ENCODE peak calls at places on chromosomes 13 and 19, in four cellular contexts. One of them, this sample, is unnamed.

GRCh38 chr13:32150239-32150638 is 118.7 kb downstream of the FRY start:
- DNase-seq in MCF 10A: no peak
- DNase-seq in CD8-positive, alpha-beta T cell: no peak
- DNase-seq in mammary epithelial cell: no peak
- DNase-seq in this sample: no peak

GRCh38 chr13:49300716-49301589 is 53.2 kb downstream of the CDADC1 start:
- DNase-seq in MCF 10A: peak; percentile 78
- DNase-seq in CD8-positive, alpha-beta T cell: peak; percentile 64
- DNase-seq in mammary epithelial cell: peak; percentile 70
- DNase-seq in this sample: peak; percentile 87

GRCh38 chr19:38409631-38410133 is 6.8 kb downstream of the FAM98C start:
- DNase-seq in MCF 10A: peak; percentile 32
- DNase-seq in CD8-positive, alpha-beta T cell: no peak
- DNase-seq in mammary epithelial cell: no peak
- DNase-seq in this sample: no peak

GRCh38 chr19:45009625-45010255 is 8.5 kb downstream of the RELB start:
- DNase-seq in MCF 10A: peak; percentile 30
- DNase-seq in CD8-positive, alpha-beta T cell: no peak
- DNase-seq in mammary epithelial cell: no peak
- DNase-seq in this sample: no peak

GRCh38 chr19:8986296-8986695 is 23.9 kb downstream of the MUC16 start:
- DNase-seq in MCF 10A: no peak
- DNase-seq in CD8-positive, alpha-beta T cell: no peak
- DNase-seq in mammary epithelial cell: no peak
- DNase-seq in this sample: no peak

GRCh38 chr13:76440568-76440967 is 445.6 kb downstream of the KCTD12 start:
- DNase-seq in MCF 10A: no peak
- DNase-seq in CD8-positive, alpha-beta T cell: no peak
- DNase-seq in mammary epithelial cell: no peak
- DNase-seq in this sample: no peak

GRCh38 chr19:57841364-57841763 is 8.3 kb upstream of the ZNF587 start:
- DNase-seq in MCF 10A: no peak
- DNase-seq in CD8-positive, alpha-beta T cell: no peak
- DNase-seq in mammary epithelial cell: no peak
- DNase-seq in this sample: no peak

GRCh38 chr19:15424692-15425272 is 6.0 kb upstream of the AKAP8L start:
- DNase-seq in MCF 10A: no peak
- DNase-seq in CD8-positive, alpha-beta T cell: no peak
- DNase-seq in mammary epithelial cell: no peak
- DNase-seq in this sample: no peak

GRCh38 chr19:30087381-30088138 is 145.5 kb downstream of the URI1 start:
- DNase-seq in MCF 10A: no peak
- DNase-seq in CD8-positive, alpha-beta T cell: no peak
- DNase-seq in mammary epithelial cell: no peak
- DNase-seq in this sample: no peak

GRCh38 chr19:10321874-10322835 is 6.3 kb upstream of the FDX2 start:
- DNase-seq in MCF 10A: no peak
- DNase-seq in CD8-positive, alpha-beta T cell: no peak
- DNase-seq in mammary epithelial cell: no peak
- DNase-seq in this sample: no peak

GRCh38 chr19:51372649-51373504 is at the start of gene NKG7:
- DNase-seq in MCF 10A: no peak
- DNase-seq in CD8-positive, alpha-beta T cell: peak; percentile 85
- DNase-seq in mammary epithelial cell: no peak
- DNase-seq in this sample: no peak

GRCh38 chr13:102856603-102857002 is 10.8 kb downstream of the ERCC5 start:
- DNase-seq in MCF 10A: peak; percentile 73
- DNase-seq in CD8-positive, alpha-beta T cell: no peak
- DNase-seq in mammary epithelial cell: peak; percentile 23
- DNase-seq in this sample: no peak

GRCh38 chr13:97281028-97281427 is 58.9 kb downstream of the MBNL2 start:
- DNase-seq in MCF 10A: no peak
- DNase-seq in CD8-positive, alpha-beta T cell: no peak
- DNase-seq in mammary epithelial cell: no peak
- DNase-seq in this sample: no peak

GRCh38 chr13:44404261-44405139 is 30.9 kb downstream of the SERP2 start:
- DNase-seq in MCF 10A: no peak
- DNase-seq in CD8-positive, alpha-beta T cell: no peak
- DNase-seq in mammary epithelial cell: no peak
- DNase-seq in this sample: peak; percentile 46

GRCh38 chr13:32430018-32430747 is 2.3 kb upstream of the N4BP2L1 start:
- DNase-seq in MCF 10A: no peak
- DNase-seq in CD8-positive, alpha-beta T cell: no peak
- DNase-seq in mammary epithelial cell: no peak
- DNase-seq in this sample: no peak

DNA sequence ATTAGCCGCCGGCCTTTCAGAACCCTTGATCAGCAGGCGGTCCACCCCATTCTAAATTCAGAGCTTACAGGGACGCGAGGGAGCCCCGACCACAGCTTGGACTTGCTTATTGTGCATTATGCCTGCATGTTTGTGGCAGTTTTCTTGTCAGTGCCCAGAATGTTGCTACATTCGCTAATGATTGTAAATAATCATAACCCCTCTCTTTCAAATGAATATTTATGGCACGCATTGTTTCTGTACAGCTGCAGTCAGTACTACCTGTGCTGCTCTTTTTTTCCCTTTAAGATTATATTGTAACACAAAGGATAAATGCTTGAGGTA is 321 bp upstream of the VPS36 start:
- DNase-seq in MCF 10A: no peak
- DNase-seq in CD8-positive, alpha-beta T cell: no peak
- DNase-seq in mammary epithelial cell: no peak
- DNase-seq in this sample: no peak
- TF ChIP-seq CTCF in MCF 10A: no peak
- TF ChIP-seq CTCF in CD8-positive, alpha-beta T cell: peak; percentile 71
- TF ChIP-seq CTCF in mammary epithelial cell: no peak
- TF ChIP-seq CTCF in this sample: no peak

DNA sequence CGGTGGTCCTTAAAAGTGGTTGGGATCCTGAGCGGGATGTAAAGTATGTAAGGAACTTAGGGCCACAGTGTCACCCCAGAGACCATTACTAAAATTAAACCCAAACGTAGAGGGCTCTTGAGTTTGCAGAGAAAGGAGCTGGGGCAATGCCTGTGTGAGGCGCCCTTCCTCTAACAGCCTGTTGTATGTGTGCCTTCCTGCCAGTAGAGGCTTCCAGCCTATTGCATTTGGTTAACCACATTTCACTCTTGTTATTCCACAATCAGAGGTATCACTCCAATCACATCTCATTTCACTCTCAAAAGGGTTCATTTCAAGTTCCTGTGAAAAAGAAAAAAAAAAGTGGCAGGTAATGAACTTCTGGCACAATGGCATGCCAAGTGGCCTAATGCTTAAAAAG is 29.4 kb downstream of the DIAPH3 start:
- DNase-seq in MCF 10A: no peak
- DNase-seq in CD8-positive, alpha-beta T cell: no peak
- DNase-seq in mammary epithelial cell: no peak
- DNase-seq in this sample: peak; percentile 80
- TF ChIP-seq CTCF in MCF 10A: no peak
- TF ChIP-seq CTCF in CD8-positive, alpha-beta T cell: no peak
- TF ChIP-seq CTCF in mammary epithelial cell: peak; percentile 16
- TF ChIP-seq CTCF in this sample: peak; percentile 67

DNA sequence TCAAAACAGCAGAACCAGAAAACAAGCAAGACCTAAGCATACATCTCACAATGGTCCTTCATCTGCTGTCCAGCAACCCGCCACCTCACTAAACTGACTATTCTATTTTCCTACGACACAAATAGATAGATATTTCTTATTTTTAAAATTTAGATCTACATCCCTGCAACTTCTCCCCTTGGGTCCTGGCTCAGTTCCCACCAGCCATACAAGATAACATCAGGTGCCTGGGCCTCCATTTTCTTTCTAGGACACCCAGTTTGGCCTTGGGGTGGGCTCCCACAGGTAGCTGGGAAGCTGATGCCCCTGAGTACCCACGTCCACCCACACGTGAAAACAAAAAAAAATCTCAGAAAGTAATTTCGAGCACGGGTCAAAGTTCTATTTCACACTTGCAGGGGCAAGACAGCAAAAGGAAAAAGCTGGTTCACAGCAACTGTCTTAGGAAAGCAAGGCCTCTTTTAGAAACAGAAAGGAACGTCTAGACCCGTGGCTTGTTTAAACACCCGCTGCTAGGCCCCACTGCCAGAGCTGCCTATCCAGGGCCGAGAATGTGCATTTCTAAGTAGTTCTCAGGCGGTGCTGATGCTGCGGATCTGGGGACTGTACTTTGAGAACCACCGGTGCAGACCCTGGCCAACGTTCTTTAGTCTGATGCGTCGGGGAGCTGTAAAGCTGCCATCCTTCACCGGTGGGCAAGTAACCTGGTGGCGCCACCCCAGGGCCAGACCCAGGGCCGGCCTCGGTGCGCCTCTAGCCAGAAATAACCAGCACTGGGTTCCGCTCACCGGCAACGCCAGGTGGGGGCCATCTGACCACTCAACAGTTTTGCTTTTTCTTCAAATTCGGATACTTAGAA is 47.3 kb downstream of the TGDS start:
- DNase-seq in MCF 10A: no peak
- DNase-seq in CD8-positive, alpha-beta T cell: peak; percentile 49
- DNase-seq in mammary epithelial cell: no peak
- DNase-seq in this sample: peak; percentile 80
- TF ChIP-seq CTCF in MCF 10A: no peak
- TF ChIP-seq CTCF in CD8-positive, alpha-beta T cell: no peak
- TF ChIP-seq CTCF in mammary epithelial cell: peak; percentile 22
- TF ChIP-seq CTCF in this sample: peak; percentile 54

GRCh38 chr13:51096131-51096530 is 14.9 kb downstream of the C13orf42 start:
- DNase-seq in MCF 10A: no peak
- DNase-seq in CD8-positive, alpha-beta T cell: no peak
- DNase-seq in mammary epithelial cell: no peak
- DNase-seq in this sample: peak; percentile 11
- TF ChIP-seq CTCF in MCF 10A: no peak
- TF ChIP-seq CTCF in CD8-positive, alpha-beta T cell: no peak
- TF ChIP-seq CTCF in mammary epithelial cell: no peak
- TF ChIP-seq CTCF in this sample: no peak

DNA sequence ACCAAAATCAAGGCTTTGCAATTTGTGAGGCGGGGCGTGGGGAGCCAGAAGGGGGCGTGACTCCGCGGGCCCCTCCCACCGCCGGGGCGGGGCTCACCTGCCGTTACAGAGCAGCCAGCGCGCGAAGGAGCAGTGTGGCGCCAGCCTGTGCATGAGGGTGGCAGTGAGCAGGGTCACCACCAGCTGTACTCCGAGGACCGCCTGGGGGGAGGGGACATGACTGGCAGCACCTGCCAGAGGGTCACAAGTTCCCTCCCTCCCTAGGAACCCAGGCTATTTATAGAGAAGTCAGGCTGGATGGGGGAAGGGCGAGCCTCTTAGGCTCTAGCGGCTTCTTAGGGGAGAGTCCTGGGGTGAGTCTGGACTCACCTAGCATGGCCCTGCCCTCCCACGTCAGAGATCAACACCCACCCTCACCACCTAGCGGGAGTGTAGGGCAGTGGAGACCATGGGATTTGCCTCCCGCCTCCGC is 3.6 kb downstream of the TMEM161A start:
- DNase-seq in MCF 10A: no peak
- DNase-seq in CD8-positive, alpha-beta T cell: peak; percentile 50
- DNase-seq in mammary epithelial cell: no peak
- DNase-seq in this sample: peak; percentile 93
- TF ChIP-seq CTCF in MCF 10A: no peak
- TF ChIP-seq CTCF in CD8-positive, alpha-beta T cell: no peak
- TF ChIP-seq CTCF in mammary epithelial cell: no peak
- TF ChIP-seq CTCF in this sample: peak; percentile 39

GRCh38 chr13:109500146-109500773 is 286.1 kb downstream of the IRS2 start:
- DNase-seq in MCF 10A: no peak
- DNase-seq in CD8-positive, alpha-beta T cell: no peak
- DNase-seq in mammary epithelial cell: no peak
- DNase-seq in this sample: peak; percentile 41
- TF ChIP-seq CTCF in MCF 10A: no peak
- TF ChIP-seq CTCF in CD8-positive, alpha-beta T cell: no peak
- TF ChIP-seq CTCF in mammary epithelial cell: no peak
- TF ChIP-seq CTCF in this sample: peak; percentile 15

GRCh38 chr13:20867408-20867807 is 35.1 kb downstream of the XPO4 start:
- DNase-seq in MCF 10A: no peak
- DNase-seq in CD8-positive, alpha-beta T cell: no peak
- DNase-seq in mammary epithelial cell: no peak
- DNase-seq in this sample: no peak

GRCh38 chr13:20870829-20871228 is 31.7 kb downstream of the XPO4 start:
- DNase-seq in MCF 10A: no peak
- DNase-seq in CD8-positive, alpha-beta T cell: no peak
- DNase-seq in mammary epithelial cell: no peak
- DNase-seq in this sample: no peak

GRCh38 chr13:20873348-20873747 is 29.2 kb downstream of the XPO4 start:
- DNase-seq in MCF 10A: peak; percentile 49
- DNase-seq in CD8-positive, alpha-beta T cell: no peak
- DNase-seq in mammary epithelial cell: peak; percentile 54
- DNase-seq in this sample: no peak

GRCh38 chr13:20869540-20869939 is 33.0 kb downstream of the XPO4 start:
- DNase-seq in MCF 10A: no peak
- DNase-seq in CD8-positive, alpha-beta T cell: no peak
- DNase-seq in mammary epithelial cell: no peak
- DNase-seq in this sample: no peak
- TF ChIP-seq CTCF in MCF 10A: peak; percentile 26
- TF ChIP-seq CTCF in CD8-positive, alpha-beta T cell: no peak
- TF ChIP-seq CTCF in mammary epithelial cell: no peak
- TF ChIP-seq CTCF in this sample: no peak

GRCh38 chr19:49443366-49444099 is 2.2 kb upstream of the SLC17A7 start:
- DNase-seq in MCF 10A: peak; percentile 96
- DNase-seq in CD8-positive, alpha-beta T cell: peak; percentile 94
- DNase-seq in mammary epithelial cell: peak; percentile 89
- DNase-seq in this sample: peak; percentile 98

GRCh38 chr19:49442354-49442753 is 1.0 kb upstream of the SLC17A7 start:
- DNase-seq in MCF 10A: peak; percentile 27
- DNase-seq in CD8-positive, alpha-beta T cell: no peak
- DNase-seq in mammary epithelial cell: no peak
- DNase-seq in this sample: peak; percentile 86

GRCh38 chr19:49441210-49441959 is at the start of gene SLC17A7:
- DNase-seq in MCF 10A: no peak
- DNase-seq in CD8-positive, alpha-beta T cell: peak; percentile 50
- DNase-seq in mammary epithelial cell: no peak
- DNase-seq in this sample: peak; percentile 90

GRCh38 chr19:49441960-49442350 is 628 bp upstream of the SLC17A7 start:
- DNase-seq in MCF 10A: no peak
- DNase-seq in CD8-positive, alpha-beta T cell: no peak
- DNase-seq in mammary epithelial cell: no peak
- DNase-seq in this sample: no peak

GRCh38 chr19:49442793-49443365 is 1.6 kb upstream of the SLC17A7 start:
- DNase-seq in MCF 10A: peak; percentile 93
- DNase-seq in CD8-positive, alpha-beta T cell: no peak
- DNase-seq in mammary epithelial cell: peak; percentile 86
- DNase-seq in this sample: peak; percentile 100
- TF ChIP-seq CTCF in MCF 10A: no peak
- TF ChIP-seq CTCF in CD8-positive, alpha-beta T cell: no peak
- TF ChIP-seq CTCF in mammary epithelial cell: no peak
- TF ChIP-seq CTCF in this sample: no peak

This sample was measured in GM23338.